ENCODE peak calls at places on chromosomes 6 and 20, in five cellular contexts. A, B, Z, C and W are unnamed samples.
A peak's percentile ranks its signal among the peaks of the same experiment; 100 is the strongest.

GRCh38 chr20:5608104-5608447 is 142.1 kb upstream of the SHLD1 start:
- DNase-seq in A (peak; percentile 32), B (no peak), Z (no peak), C (no peak), W (no peak)

GRCh38 chr20:17854307-17854903 is 114.2 kb downstream of the SNX5 start:
- DNase-seq in A (peak; percentile 72), B (peak; percentile 55), Z (no peak), C (no peak), W (peak; percentile 82)

GRCh38 chr20:62887147-62887859 is 25.7 kb upstream of the TCFL5 start:
- DNase-seq in A (peak; percentile 80), B (no peak), Z (no peak), C (peak; percentile 94), W (peak; percentile 84)

GRCh38 chr6:112883095-112883494 is 536.0 kb downstream of the RFPL4B start:
- DNase-seq in A (no peak), B (no peak), Z (no peak), C (no peak), W (no peak)

GRCh38 chr6:111564482-111564945 is 41.2 kb downstream of the TRAF3IP2 start:
- DNase-seq in A (no peak), B (no peak), Z (no peak), C (no peak), W (no peak)

GRCh38 chr6:167803816-167804215 is 22.9 kb upstream of the AFDN start:
- DNase-seq in A (no peak), B (no peak), Z (no peak), C (no peak), W (no peak)

GRCh38 chr6:3844097-3844463 is 5.1 kb upstream of the FAM50B start:
- DNase-seq in A (no peak), B (no peak), Z (no peak), C (no peak), W (no peak)

GRCh38 chr6:166360243-166361079 is 18.1 kb upstream of the SFT2D1 start:
- DNase-seq in A (no peak), B (no peak), Z (no peak), C (no peak), W (no peak)

GRCh38 chr6:40083141-40083920 is 149.1 kb upstream of the MOCS1 start:
- DNase-seq in A (no peak), B (no peak), Z (no peak), C (no peak), W (no peak)

GRCh38 chr6:129191275-129191674 is 308.3 kb downstream of the LAMA2 start:
- DNase-seq in A (no peak), B (no peak), Z (no peak), C (no peak), W (no peak)

GRCh38 chr6:15987569-15987968 is 141.3 kb upstream of the MYLIP start:
- DNase-seq in A (no peak), B (no peak), Z (peak; percentile 75), C (no peak), W (no peak)

GRCh38 chr6:70831427-70831826 is 125.4 kb downstream of the B3GAT2 start:
- DNase-seq in A (no peak), B (no peak), Z (no peak), C (no peak), W (no peak)

GRCh38 chr6:168274046-168274952 is 45.3 kb downstream of the DACT2 start:
- DNase-seq in A (no peak), B (no peak), Z (peak; percentile 76), C (no peak), W (peak; percentile 69)

GRCh38 chr6:144879436-144879835 is 594.3 kb downstream of the UTRN start:
- DNase-seq in A (no peak), B (no peak), Z (no peak), C (no peak), W (no peak)

GRCh38 chr6:43803055-43803782 is 33.2 kb downstream of the VEGFA start:
- DNase-seq in A (no peak), B (no peak), Z (no peak), C (no peak), W (no peak)

GRCh38 chr6:100210138-100210872 is 216.3 kb upstream of the MCHR2 start:
- DNase-seq in A (no peak), B (no peak), Z (no peak), C (no peak), W (no peak)

GRCh38 chr6:2786269-2786668 is 21.1 kb downstream of the WRNIP1 start:
- DNase-seq in A (no peak), B (no peak), Z (no peak), C (no peak), W (no peak)

GRCh38 chr6:99219788-99220187 is 129.7 kb downstream of the FAXC start:
- DNase-seq in A (peak; percentile 57), B (no peak), Z (no peak), C (no peak), W (no peak)

GRCh38 chr6:20691185-20691584 is 156.9 kb downstream of the CDKAL1 start:
- DNase-seq in A (no peak), B (no peak), Z (no peak), C (no peak), W (no peak)

GRCh38 chr20:49821850-49822249 is 9.2 kb downstream of the SLC9A8 start:
- DNase-seq in A (no peak), B (peak; percentile 45), Z (no peak), C (no peak), W (no peak)

GRCh38 chr6:20541387-20541786 is 7.1 kb downstream of the CDKAL1 start:
- DNase-seq in A (no peak), B (no peak), Z (no peak), C (no peak), W (no peak)

GRCh38 chr20:4740774-4741431 is 19.2 kb downstream of the PRND start:
- DNase-seq in A (peak; percentile 41), B (peak; percentile 48), Z (peak; percentile 48), C (no peak), W (peak; percentile 56)

GRCh38 chr6:167295495-167296292 is 4.6 kb downstream of the UNC93A start:
- DNase-seq in A (no peak), B (no peak), Z (no peak), C (no peak), W (no peak)

GRCh38 chr6:163679753-163680152 is 265.2 kb downstream of the QKI start:
- DNase-seq in A (no peak), B (no peak), Z (no peak), C (no peak), W (no peak)

GRCh38 chr6:120918137-120918536 is 416.1 kb downstream of the TBC1D32 start:
- DNase-seq in A (no peak), B (no peak), Z (no peak), C (no peak), W (no peak)

GRCh38 chr20:33522256-33522820 is 32.4 kb downstream of the CBFA2T2 start:
- DNase-seq in A (no peak), B (no peak), Z (no peak), C (no peak), W (no peak)

DNA sequence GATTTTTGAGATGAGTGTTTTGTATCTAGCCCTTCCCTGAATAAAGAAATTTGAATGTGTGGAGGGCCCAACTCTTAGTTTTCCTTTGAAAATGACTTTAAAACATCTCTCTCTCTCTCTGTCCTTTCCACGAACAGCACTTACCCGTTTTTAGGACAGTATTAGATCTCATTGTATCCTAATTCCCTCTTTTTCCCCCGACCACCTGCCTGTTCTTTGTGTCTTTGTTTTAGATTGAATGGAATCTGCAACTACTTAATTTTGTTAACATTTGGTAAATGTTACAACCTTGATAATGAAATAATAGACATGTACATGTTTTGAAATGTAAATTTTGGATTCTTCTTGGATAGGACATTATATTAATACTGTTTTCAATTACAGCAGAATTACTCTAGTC is 3.1 kb downstream of the DSP start:
- DNase-seq in A (no peak), B (no peak), Z (no peak), C (no peak), W (no peak)
- H3K27ac ChIP-seq in A (no peak overlapping the region), B (no peak overlapping the region), Z (no peak overlapping the region), C (no peak overlapping the region), W (peak overlapping the region; percentile 91)

GRCh38 chr6:152983637-152984386 is 971 bp upstream of the FBXO5 start:
- DNase-seq in A (peak; percentile 19), B (peak; percentile 96), Z (peak; percentile 98), C (peak; percentile 96), W (peak; percentile 95)

GRCh38 chr6:152982768-152983636 is at the start of gene FBXO5:
- DNase-seq in A (peak; percentile 97), B (peak; percentile 97), Z (peak; percentile 94), C (peak; percentile 99), W (peak; percentile 98)

GRCh38 chr6:152981989-152982767 is 663 bp downstream of the FBXO5 start:
- DNase-seq in A (peak; percentile 66), B (peak; percentile 29), Z (peak; percentile 57), C (peak; percentile 69), W (peak; percentile 14)

GRCh38 chr6:152986978-152987377 is 4.1 kb upstream of the FBXO5 start:
- DNase-seq in A (no peak), B (no peak), Z (no peak), C (no peak), W (no peak)

GRCh38 chr6:152984387-152984872 is 1.6 kb upstream of the FBXO5 start:
- DNase-seq in A (no peak), B (no peak), Z (no peak), C (no peak), W (no peak)
- TF ChIP-seq EP300 in A (no peak), B (no peak), Z (no peak), C (no peak), W (no peak)

GRCh38 chr20:41074441-41074840 is 45.8 kb downstream of the TOP1 start:
- DNase-seq in A (no peak), B (no peak), Z (no peak), C (no peak), W (no peak)

GRCh38 chr20:41076776-41077175 is 48.2 kb downstream of the TOP1 start:
- DNase-seq in A (no peak), B (no peak), Z (no peak), C (no peak), W (no peak)

GRCh38 chr20:41072919-41073318 is 44.3 kb downstream of the TOP1 start:
- DNase-seq in A (no peak), B (no peak), Z (no peak), C (no peak), W (no peak)

GRCh38 chr20:41072099-41072798 is 43.6 kb downstream of the TOP1 start:
- DNase-seq in A (no peak), B (peak; percentile 47), Z (no peak), C (no peak), W (no peak)
- H3K36me3 ChIP-seq in A (peaks cover 28% of the 10 kb centered on the region), B (no peaks in the 10 kb centered on the region), Z (peaks cover 44% of the 10 kb centered on the region), C (peaks cover 7% of the 10 kb centered on the region), W (no peaks in the 10 kb centered on the region)

DNA sequence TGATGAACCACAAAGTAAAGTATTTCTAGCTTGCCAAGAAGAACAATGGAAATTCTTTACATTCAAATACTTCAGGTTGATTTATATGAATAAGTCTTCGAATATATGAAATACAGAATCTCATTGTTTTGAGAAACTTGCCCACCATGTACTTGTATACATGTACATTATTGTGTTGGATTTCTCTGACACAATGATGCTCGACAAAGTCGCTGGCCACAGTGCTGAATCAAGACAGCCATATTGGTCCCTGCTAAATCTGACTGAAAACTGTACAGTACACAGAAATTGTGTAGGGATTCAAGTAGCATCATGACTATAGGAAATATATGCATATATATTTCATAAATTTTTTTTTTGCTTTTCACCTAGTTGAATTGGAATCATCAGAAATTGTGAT is 13.1 kb upstream of the LIN28B start:
- DNase-seq in A (no peak), B (no peak), Z (peak; percentile 33), C (no peak), W (no peak)
- H3K27ac ChIP-seq in A (peak overlapping the region; percentile 74), B (no peak overlapping the region), Z (no peak overlapping the region), C (no peak overlapping the region), W (no peak overlapping the region)